ENCODE peak calls at places on chromosomes 2 and 18, in five cellular contexts. One of them, this sample, is unnamed. For H3K27me3, the result is how much of the 10 kb centered on the place peaks cover.

GRCh38 chr2:190180313-190181065 is 118.0 kb upstream of the MSTN start:
- DNase-seq in mammary epithelial cell: no peak
- DNase-seq in HL-60: no peak
- DNase-seq in effector memory CD4-positive, alpha-beta T cell: no peak
- DNase-seq in K562: peak
- DNase-seq in this sample: no peak

GRCh38 chr2:42359304-42359749 is 1.7 kb downstream of the COX7A2L start:
- DNase-seq in mammary epithelial cell: peak
- DNase-seq in effector memory CD4-positive, alpha-beta T cell: no peak
- DNase-seq in K562: no peak
- DNase-seq in HL-60: peak
- DNase-seq in this sample: no peak

GRCh38 chr2:238818576-238818975 is 29.3 kb upstream of the TWIST2 start:
- DNase-seq in effector memory CD4-positive, alpha-beta T cell: no peak
- DNase-seq in mammary epithelial cell: no peak
- DNase-seq in HL-60: no peak
- DNase-seq in K562: no peak
- DNase-seq in this sample: no peak

GRCh38 chr2:102103992-102104871 is 38.3 kb upstream of the IL1R1 start:
- DNase-seq in effector memory CD4-positive, alpha-beta T cell: peak
- DNase-seq in K562: no peak
- DNase-seq in HL-60: peak
- DNase-seq in mammary epithelial cell: peak
- DNase-seq in this sample: no peak

GRCh38 chr2:161139098-161139987 is 20.9 kb upstream of the TANK start:
- DNase-seq in mammary epithelial cell: peak
- DNase-seq in K562: no peak
- DNase-seq in effector memory CD4-positive, alpha-beta T cell: no peak
- DNase-seq in HL-60: no peak
- DNase-seq in this sample: peak

GRCh38 chr2:135875491-135876065 is 665 bp downstream of the MCM6 start:
- DNase-seq in effector memory CD4-positive, alpha-beta T cell: peak
- DNase-seq in mammary epithelial cell: peak
- DNase-seq in HL-60: no peak
- DNase-seq in K562: peak
- DNase-seq in this sample: peak

GRCh38 chr2:235675678-235676535 is 182.1 kb downstream of the AGAP1 start:
- DNase-seq in HL-60: no peak
- DNase-seq in effector memory CD4-positive, alpha-beta T cell: no peak
- DNase-seq in K562: no peak
- DNase-seq in mammary epithelial cell: peak
- DNase-seq in this sample: no peak

GRCh38 chr2:140203347-140203746 is 1423.2 kb upstream of the NXPH2 start:
- DNase-seq in K562: no peak
- DNase-seq in mammary epithelial cell: no peak
- DNase-seq in effector memory CD4-positive, alpha-beta T cell: no peak
- DNase-seq in HL-60: no peak
- DNase-seq in this sample: no peak

GRCh38 chr2:121804340-121804739 is 48.9 kb downstream of the TSN start:
- DNase-seq in HL-60: peak
- DNase-seq in effector memory CD4-positive, alpha-beta T cell: no peak
- DNase-seq in mammary epithelial cell: no peak
- DNase-seq in K562: no peak
- DNase-seq in this sample: no peak

GRCh38 chr2:78992807-78993517 is 32.5 kb upstream of the REG3G start:
- DNase-seq in mammary epithelial cell: no peak
- DNase-seq in HL-60: no peak
- DNase-seq in K562: no peak
- DNase-seq in effector memory CD4-positive, alpha-beta T cell: no peak
- DNase-seq in this sample: no peak

GRCh38 chr2:240052524-240052923 is 797 bp downstream of the OR6B3 start:
- DNase-seq in K562: no peak
- DNase-seq in mammary epithelial cell: no peak
- DNase-seq in effector memory CD4-positive, alpha-beta T cell: no peak
- DNase-seq in HL-60: no peak
- DNase-seq in this sample: no peak

GRCh38 chr2:240053173-240054155 is at the start of gene OR6B3:
- DNase-seq in K562: no peak
- DNase-seq in effector memory CD4-positive, alpha-beta T cell: no peak
- DNase-seq in mammary epithelial cell: no peak
- DNase-seq in HL-60: no peak
- DNase-seq in this sample: no peak

GRCh38 chr2:240056678-240057077 is 3.4 kb upstream of the OR6B3 start:
- DNase-seq in K562: no peak
- DNase-seq in HL-60: no peak
- DNase-seq in mammary epithelial cell: no peak
- DNase-seq in effector memory CD4-positive, alpha-beta T cell: no peak
- DNase-seq in this sample: no peak

GRCh38 chr2:240051697-240052096 is 1.6 kb downstream of the OR6B3 start:
- DNase-seq in HL-60: no peak
- DNase-seq in mammary epithelial cell: no peak
- DNase-seq in K562: no peak
- DNase-seq in effector memory CD4-positive, alpha-beta T cell: no peak
- DNase-seq in this sample: no peak

DNA sequence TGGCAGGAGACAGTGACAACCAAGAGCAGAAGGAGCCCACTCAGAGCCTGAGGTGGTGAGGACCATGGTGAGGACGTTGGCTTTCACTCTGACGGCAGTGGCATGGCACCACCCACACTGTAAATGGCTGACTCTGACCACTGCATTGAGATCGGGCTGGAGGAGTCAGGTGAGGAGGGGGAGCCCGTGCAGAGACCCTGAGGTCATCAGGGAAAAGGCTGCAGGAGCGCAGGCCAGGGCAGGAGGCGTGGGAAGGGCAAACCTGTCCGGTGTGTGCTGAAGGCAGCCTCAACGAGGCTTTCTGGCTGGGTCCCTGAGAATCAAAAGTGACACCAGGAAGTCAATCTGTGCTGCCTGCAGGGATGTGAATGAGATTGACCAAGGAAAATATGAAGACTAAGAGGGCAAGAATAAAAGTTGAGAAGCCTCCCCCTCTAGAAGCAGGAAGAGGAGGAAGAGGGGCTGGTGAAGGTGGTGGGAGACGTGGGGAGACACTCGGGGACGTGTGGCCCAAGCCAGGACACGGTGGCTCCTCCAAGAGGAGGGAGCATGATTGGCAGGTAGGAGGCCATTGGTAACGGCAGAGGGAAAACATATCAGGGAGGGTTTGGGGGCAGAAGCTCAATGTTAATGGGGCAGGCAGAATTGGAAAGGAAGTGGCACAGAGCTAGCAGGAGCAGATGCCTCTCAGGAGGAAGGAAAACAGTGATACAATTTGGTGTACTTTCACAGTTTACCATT is 2.0 kb upstream of the OR6B3 start:
- DNase-seq in mammary epithelial cell: no peak
- DNase-seq in effector memory CD4-positive, alpha-beta T cell: no peak
- DNase-seq in K562: no peak
- DNase-seq in HL-60: no peak
- DNase-seq in this sample: no peak
- H3K27me3 ChIP-seq in mammary epithelial cell: under half
- H3K27me3 ChIP-seq in effector memory CD4-positive, alpha-beta T cell: under half
- H3K27me3 ChIP-seq in K562: half or more
- H3K27me3 ChIP-seq in HL-60: under half
- H3K27me3 ChIP-seq in this sample: under half

GRCh38 chr18:63320041-63320689 is 596 bp upstream of the BCL2 start:
- DNase-seq in K562: peak
- DNase-seq in effector memory CD4-positive, alpha-beta T cell: peak
- DNase-seq in mammary epithelial cell: peak
- DNase-seq in HL-60: peak
- DNase-seq in this sample: peak

GRCh38 chr18:63317556-63317946 is 2.0 kb downstream of the BCL2 start:
- DNase-seq in HL-60: no peak
- DNase-seq in mammary epithelial cell: no peak
- DNase-seq in effector memory CD4-positive, alpha-beta T cell: no peak
- DNase-seq in K562: no peak
- DNase-seq in this sample: no peak

GRCh38 chr18:63317982-63318881 is 1.3 kb downstream of the BCL2 start:
- DNase-seq in K562: no peak
- DNase-seq in effector memory CD4-positive, alpha-beta T cell: peak
- DNase-seq in HL-60: peak
- DNase-seq in mammary epithelial cell: peak
- DNase-seq in this sample: no peak

GRCh38 chr18:63319383-63320040 is at the start of gene BCL2:
- DNase-seq in HL-60: no peak
- DNase-seq in effector memory CD4-positive, alpha-beta T cell: no peak
- DNase-seq in mammary epithelial cell: peak
- DNase-seq in K562: no peak
- DNase-seq in this sample: no peak

GRCh38 chr18:63318882-63319382 is 637 bp downstream of the BCL2 start:
- DNase-seq in effector memory CD4-positive, alpha-beta T cell: no peak
- DNase-seq in HL-60: no peak
- DNase-seq in K562: no peak
- DNase-seq in mammary epithelial cell: no peak
- DNase-seq in this sample: no peak
- H3K27ac ChIP-seq in effector memory CD4-positive, alpha-beta T cell: peak
- H3K27ac ChIP-seq in HL-60: peak
- H3K27ac ChIP-seq in K562: no peak
- H3K27ac ChIP-seq in mammary epithelial cell: no peak
- H3K27ac ChIP-seq in this sample: no peak

GRCh38 chr18:63940008-63940407 is 9.1 kb upstream of the HMSD start:
- DNase-seq in K562: no peak
- DNase-seq in mammary epithelial cell: no peak
- DNase-seq in HL-60: no peak
- DNase-seq in effector memory CD4-positive, alpha-beta T cell: no peak
- DNase-seq in this sample: no peak
- H3K27me3 ChIP-seq in K562: under half
- H3K27me3 ChIP-seq in mammary epithelial cell: under half
- H3K27me3 ChIP-seq in HL-60: under half
- H3K27me3 ChIP-seq in effector memory CD4-positive, alpha-beta T cell: under half
- H3K27me3 ChIP-seq in this sample: under half

DNA sequence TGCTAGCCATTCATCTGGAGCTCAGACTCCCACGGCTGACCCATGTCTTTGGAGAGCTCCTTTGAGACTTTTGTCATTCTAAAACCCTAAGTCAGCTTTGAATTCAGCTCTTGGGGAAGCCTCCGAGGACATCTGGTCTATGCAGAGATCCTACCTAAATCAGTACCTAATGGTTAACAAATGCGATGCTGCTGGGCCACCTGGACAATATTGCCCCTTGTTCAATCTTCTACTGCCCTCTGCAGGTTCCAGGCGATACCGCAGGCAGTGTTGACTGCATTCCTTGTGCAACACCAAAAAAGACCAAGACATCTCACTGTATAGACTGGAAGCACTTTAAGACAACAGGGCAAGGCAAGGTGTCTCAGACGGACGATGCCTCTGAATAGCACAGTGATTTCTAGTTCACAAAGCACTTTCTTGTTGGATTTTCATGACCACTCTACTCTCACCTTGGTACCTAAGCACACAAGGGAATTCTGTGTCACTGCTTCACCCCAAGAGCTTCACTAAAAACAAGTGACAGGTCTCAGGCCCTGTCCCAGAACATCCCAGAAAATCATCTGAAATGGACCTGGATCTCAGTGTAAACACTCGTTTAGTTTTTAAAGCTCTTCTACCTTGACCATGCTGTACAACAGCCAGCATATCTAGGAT is 80.9 kb downstream of the XDH start:
- DNase-seq in effector memory CD4-positive, alpha-beta T cell: peak
- DNase-seq in K562: peak
- DNase-seq in mammary epithelial cell: peak
- DNase-seq in HL-60: peak
- DNase-seq in this sample: peak
- H3K27ac ChIP-seq in effector memory CD4-positive, alpha-beta T cell: no peak
- H3K27ac ChIP-seq in K562: no peak
- H3K27ac ChIP-seq in mammary epithelial cell: peak
- H3K27ac ChIP-seq in HL-60: no peak
- H3K27ac ChIP-seq in this sample: no peak

GRCh38 chr2:25041307-25041927 is 459 bp upstream of the EFR3B start:
- DNase-seq in effector memory CD4-positive, alpha-beta T cell: peak
- DNase-seq in K562: no peak
- DNase-seq in HL-60: no peak
- DNase-seq in mammary epithelial cell: peak
- DNase-seq in this sample: no peak

GRCh38 chr2:25042321-25043240 is 705 bp downstream of the EFR3B start:
- DNase-seq in effector memory CD4-positive, alpha-beta T cell: no peak
- DNase-seq in K562: peak
- DNase-seq in mammary epithelial cell: no peak
- DNase-seq in HL-60: no peak
- DNase-seq in this sample: no peak

GRCh38 chr2:25044011-25044410 is 2.1 kb downstream of the EFR3B start:
- DNase-seq in effector memory CD4-positive, alpha-beta T cell: no peak
- DNase-seq in mammary epithelial cell: no peak
- DNase-seq in HL-60: no peak
- DNase-seq in K562: no peak
- DNase-seq in this sample: no peak

GRCh38 chr2:25043241-25043867 is 1.5 kb downstream of the EFR3B start:
- DNase-seq in HL-60: no peak
- DNase-seq in effector memory CD4-positive, alpha-beta T cell: no peak
- DNase-seq in mammary epithelial cell: no peak
- DNase-seq in K562: no peak
- DNase-seq in this sample: peak

GRCh38 chr2:25041928-25042320 is at the start of gene EFR3B:
- DNase-seq in mammary epithelial cell: peak
- DNase-seq in K562: peak
- DNase-seq in effector memory CD4-positive, alpha-beta T cell: peak
- DNase-seq in HL-60: peak
- DNase-seq in this sample: peak
- H3K27me3 ChIP-seq in mammary epithelial cell: under half
- H3K27me3 ChIP-seq in K562: half or more
- H3K27me3 ChIP-seq in effector memory CD4-positive, alpha-beta T cell: under half
- H3K27me3 ChIP-seq in HL-60: under half
- H3K27me3 ChIP-seq in this sample: under half

GRCh38 chr2:9377461-9378097 is 45.7 kb downstream of the ITGB1BP1 start:
- DNase-seq in HL-60: no peak
- DNase-seq in effector memory CD4-positive, alpha-beta T cell: no peak
- DNase-seq in K562: no peak
- DNase-seq in mammary epithelial cell: no peak
- DNase-seq in this sample: no peak
- H3K27ac ChIP-seq in HL-60: no peak
- H3K27ac ChIP-seq in effector memory CD4-positive, alpha-beta T cell: no peak
- H3K27ac ChIP-seq in K562: no peak
- H3K27ac ChIP-seq in mammary epithelial cell: no peak
- H3K27ac ChIP-seq in this sample: peak